ENCODE peak calls at places on chromosomes 6 and 20, in eight cellular contexts. C, P, N, Y, F, B, G and D are unnamed samples.

GRCh38 chr20:1313236-1313964 is 15.5 kb downstream of the SDCBP2 start:
- DNase-seq in C (peak; percentile 79), P (peak; percentile 78), N (peak; percentile 71), Y (peak; percentile 51), F (peak; percentile 87), B (peak; percentile 85), G (peak; percentile 44), D (peak; percentile 38)

GRCh38 chr6:163554663-163555062 is 140.1 kb downstream of the QKI start:
- DNase-seq in C (no peak), P (peak; percentile 70), N (peak; percentile 34), Y (peak; percentile 55), F (peak; percentile 32), B (no peak), G (no peak), D (no peak)

GRCh38 chr20:40424695-40425094 is 264.3 kb downstream of the MAFB start:
- DNase-seq in C (no peak), P (no peak), N (no peak), Y (no peak), F (no peak), B (no peak), G (no peak), D (no peak)

GRCh38 chr6:119137194-119138072 is 59.0 kb upstream of the FAM184A start:
- DNase-seq in C (no peak), P (no peak), N (peak; percentile 21), Y (peak; percentile 67), F (no peak), B (no peak), G (no peak), D (no peak)

GRCh38 chr6:108961985-108962384 is 113.8 kb downstream of the ARMC2 start:
- DNase-seq in C (no peak), P (no peak), N (peak; percentile 90), Y (peak; percentile 92), F (no peak), B (no peak), G (no peak), D (no peak)

GRCh38 chr20:36859282-36859555 is 16.7 kb upstream of the TLDC2 start:
- DNase-seq in C (no peak), P (no peak), N (no peak), Y (no peak), F (no peak), B (no peak), G (no peak), D (no peak)

GRCh38 chr6:170282512-170283158 is 8.2 kb downstream of the DLL1 start:
- DNase-seq in C (no peak), P (no peak), N (no peak), Y (no peak), F (no peak), B (no peak), G (no peak), D (no peak)

GRCh38 chr20:17995967-17996819 is 27.4 kb downstream of the MGME1 start:
- DNase-seq in C (no peak), P (no peak), N (peak; percentile 74), Y (peak; percentile 63), F (peak; percentile 74), B (peak; percentile 46), G (no peak), D (peak; percentile 15)

GRCh38 chr6:43869792-43870659 is 100.0 kb downstream of the VEGFA start:
- DNase-seq in C (no peak), P (peak; percentile 14), N (no peak), Y (no peak), F (no peak), B (no peak), G (no peak), D (no peak)

GRCh38 chr6:140002406-140003022 is 628.1 kb upstream of the CITED2 start:
- DNase-seq in C (no peak), P (no peak), N (peak; percentile 16), Y (no peak), F (no peak), B (no peak), G (no peak), D (no peak)

GRCh38 chr20:63942250-63943006 is 13.8 kb downstream of the UCKL1 start:
- DNase-seq in C (peak; percentile 50), P (peak; percentile 74), N (peak; percentile 4), Y (peak; percentile 56), F (no peak), B (no peak), G (peak; percentile 44), D (no peak)

GRCh38 chr6:103675807-103676406 is 1183.8 kb downstream of the HACE1 start:
- DNase-seq in C (no peak), P (no peak), N (no peak), Y (peak; percentile 1), F (peak; percentile 4), B (no peak), G (no peak), D (no peak)

GRCh38 chr6:130134594-130134993 is 88.2 kb downstream of the SAMD3 start:
- DNase-seq in C (no peak), P (no peak), N (peak; percentile 16), Y (no peak), F (peak; percentile 15), B (no peak), G (no peak), D (no peak)

GRCh38 chr6:150395388-150396009 is 26.7 kb downstream of the IYD start:
- DNase-seq in C (peak; percentile 43), P (peak; percentile 59), N (peak; percentile 51), Y (peak; percentile 55), F (peak; percentile 82), B (peak; percentile 47), G (peak; percentile 5), D (no peak)

GRCh38 chr6:29528300-29528931 is 31.1 kb downstream of the UBD start:
- DNase-seq in C (no peak), P (no peak), N (no peak), Y (no peak), F (no peak), B (no peak), G (no peak), D (no peak)

GRCh38 chr20:7383218-7383617 is 557.0 kb downstream of the HAO1 start:
- DNase-seq in C (no peak), P (no peak), N (no peak), Y (no peak), F (no peak), B (no peak), G (no peak), D (no peak)

GRCh38 chr6:90227165-90227564 is 69.5 kb downstream of the BACH2 start:
- DNase-seq in C (no peak), P (no peak), N (no peak), Y (no peak), F (no peak), B (peak; percentile 43), G (no peak), D (no peak)

GRCh38 chr6:1544000-1544399 is 65.7 kb upstream of the FOXC1 start:
- DNase-seq in C (no peak), P (no peak), N (no peak), Y (no peak), F (no peak), B (no peak), G (no peak), D (no peak)

GRCh38 chr6:104161960-104162669 is 697.6 kb downstream of the HACE1 start:
- DNase-seq in C (no peak), P (no peak), N (no peak), Y (peak; percentile 61), F (no peak), B (no peak), G (no peak), D (no peak)

GRCh38 chr6:89281779-89282246 is 33.3 kb downstream of the GABRR2 start:
- DNase-seq in C (no peak), P (peak; percentile 75), N (peak; percentile 42), Y (peak; percentile 55), F (no peak), B (no peak), G (peak; percentile 71), D (no peak)

GRCh38 chr6:53065266-53066058 is at the start of gene FBXO9:
- DNase-seq in C (peak; percentile 74), P (peak; percentile 79), N (no peak), Y (peak; percentile 50), F (peak; percentile 85), B (peak; percentile 51), G (peak; percentile 64), D (no peak)

GRCh38 chr20:47691632-47692031 is 93.6 kb downstream of the SULF2 start:
- DNase-seq in C (no peak), P (no peak), N (peak; percentile 22), Y (peak; percentile 22), F (no peak), B (no peak), G (no peak), D (no peak)